ENCODE peak calls at places on chromosomes 3 and 15, in ten cellular contexts. G, T, V, X, F, E, Z, S, M and P are unnamed samples.

GRCh38 chr3:10666621-10667020 is 149.4 kb upstream of the SLC6A11 start:
- DNase-seq in G (peak; percentile 9), T (no peak), V (no peak), X (no peak), F (no peak), E (peak; percentile 35), Z (no peak), S (no peak), M (no peak), P (no peak)

GRCh38 chr3:30681276-30682211 is 75.1 kb downstream of the TGFBR2 start:
- DNase-seq in G (no peak), T (peak; percentile 60), V (peak; percentile 9), X (peak; percentile 60), F (peak; percentile 24), E (peak; percentile 14), Z (no peak), S (peak; percentile 50), M (peak; percentile 85), P (no peak)

GRCh38 chr3:188526057-188526456 is 372.1 kb downstream of the LPP start:
- DNase-seq in G (no peak), T (peak; percentile 32), V (no peak), X (no peak), F (no peak), E (no peak), Z (no peak), S (no peak), M (peak; percentile 39), P (no peak)

GRCh38 chr3:195129644-195130492 is 141.1 kb downstream of the XXYLT1 start:
- DNase-seq in G (no peak), T (no peak), V (no peak), X (no peak), F (no peak), E (no peak), Z (peak; percentile 71), S (peak; percentile 77), M (no peak), P (no peak)

GRCh38 chr3:171391432-171391831 is 68.8 kb downstream of the TNIK start:
- DNase-seq in G (no peak), T (no peak), V (no peak), X (no peak), F (no peak), E (no peak), Z (no peak), S (no peak), M (no peak), P (no peak)

GRCh38 chr15:98805434-98806274 is 157.3 kb downstream of the IGF1R start:
- DNase-seq in G (no peak), T (peak; percentile 14), V (no peak), X (peak; percentile 52), F (no peak), E (peak; percentile 57), Z (no peak), S (no peak), M (no peak), P (peak; percentile 73)

GRCh38 chr3:60893946-60894345 is 357.3 kb downstream of the FHIT start:
- DNase-seq in G (no peak), T (no peak), V (no peak), X (no peak), F (no peak), E (no peak), Z (no peak), S (no peak), M (no peak), P (no peak)

GRCh38 chr3:126056681-126057546 is 27.0 kb downstream of the SLC41A3 start:
- DNase-seq in G (no peak), T (peak; percentile 42), V (no peak), X (no peak), F (no peak), E (peak; percentile 70), Z (peak; percentile 17), S (peak; percentile 35), M (no peak), P (no peak)

GRCh38 chr15:89077750-89078149 is 10.5 kb upstream of the ABHD2 start:
- DNase-seq in G (no peak), T (no peak), V (no peak), X (no peak), F (no peak), E (no peak), Z (no peak), S (no peak), M (no peak), P (no peak)

GRCh38 chr15:42796955-42797779 is 60.2 kb upstream of the CDAN1 start:
- DNase-seq in G (no peak), T (peak; percentile 11), V (no peak), X (peak; percentile 19), F (peak; percentile 8), E (no peak), Z (no peak), S (no peak), M (peak; percentile 28), P (peak; percentile 28)

GRCh38 chr3:137770066-137770805 is 6.1 kb downstream of the SOX14 start:
- DNase-seq in G (no peak), T (no peak), V (no peak), X (no peak), F (peak; percentile 59), E (no peak), Z (no peak), S (no peak), M (no peak), P (peak; percentile 62)

GRCh38 chr3:137769321-137770065 is 5.4 kb downstream of the SOX14 start:
- DNase-seq in G (no peak), T (no peak), V (no peak), X (no peak), F (peak; percentile 39), E (no peak), Z (no peak), S (no peak), M (no peak), P (peak; percentile 61)

GRCh38 chr3:137767146-137768020 is 3.3 kb downstream of the SOX14 start:
- DNase-seq in G (no peak), T (no peak), V (no peak), X (no peak), F (peak; percentile 93), E (no peak), Z (no peak), S (no peak), M (no peak), P (peak; percentile 94)

GRCh38 chr3:137768021-137768360 is 3.9 kb downstream of the SOX14 start:
- DNase-seq in G (no peak), T (no peak), V (no peak), X (no peak), F (peak; percentile 36), E (no peak), Z (no peak), S (no peak), M (no peak), P (no peak)

GRCh38 chr3:137768361-137769320 is 4.5 kb downstream of the SOX14 start:
- DNase-seq in G (no peak), T (peak; percentile 28), V (no peak), X (no peak), F (peak; percentile 66), E (peak; percentile 27), Z (no peak), S (no peak), M (no peak), P (peak; percentile 74)
- TF ChIP-seq EZH2 in G (no peak), T (no peak), V (no peak), X (peak; percentile 99), F (peak; percentile 89), E (peak; percentile 99), Z (no peak), S (peak; percentile 80), M (peak; percentile 15), P (peak; percentile 91)

GRCh38 chr3:15499536-15499935 is 22.0 kb downstream of the COLQ start:
- DNase-seq in G (no peak), T (peak; percentile 78), V (no peak), X (no peak), F (no peak), E (no peak), Z (no peak), S (no peak), M (no peak), P (no peak)

GRCh38 chr3:15501126-15501525 is 20.4 kb downstream of the COLQ start:
- DNase-seq in G (no peak), T (no peak), V (no peak), X (no peak), F (no peak), E (no peak), Z (no peak), S (no peak), M (no peak), P (no peak)

GRCh38 chr3:15500107-15500724 is 21.3 kb downstream of the COLQ start:
- DNase-seq in G (no peak), T (peak; percentile 70), V (no peak), X (no peak), F (no peak), E (no peak), Z (no peak), S (no peak), M (no peak), P (no peak)

GRCh38 chr3:15505412-15506165 is 15.9 kb downstream of the COLQ start:
- DNase-seq in G (no peak), T (no peak), V (no peak), X (no peak), F (no peak), E (no peak), Z (no peak), S (no peak), M (no peak), P (no peak)

GRCh38 chr3:15502616-15503015 is 18.9 kb downstream of the COLQ start:
- DNase-seq in G (no peak), T (no peak), V (no peak), X (no peak), F (no peak), E (no peak), Z (no peak), S (no peak), M (no peak), P (no peak)
- H3K4me3 ChIP-seq in G (no peak overlapping the region), T (no peak overlapping the region), V (no peak overlapping the region), X (no peak overlapping the region), F (no peak overlapping the region), E (no peak overlapping the region), Z (no peak overlapping the region), S (no peak overlapping the region), M (no peak overlapping the region), P (no peak overlapping the region)

DNA sequence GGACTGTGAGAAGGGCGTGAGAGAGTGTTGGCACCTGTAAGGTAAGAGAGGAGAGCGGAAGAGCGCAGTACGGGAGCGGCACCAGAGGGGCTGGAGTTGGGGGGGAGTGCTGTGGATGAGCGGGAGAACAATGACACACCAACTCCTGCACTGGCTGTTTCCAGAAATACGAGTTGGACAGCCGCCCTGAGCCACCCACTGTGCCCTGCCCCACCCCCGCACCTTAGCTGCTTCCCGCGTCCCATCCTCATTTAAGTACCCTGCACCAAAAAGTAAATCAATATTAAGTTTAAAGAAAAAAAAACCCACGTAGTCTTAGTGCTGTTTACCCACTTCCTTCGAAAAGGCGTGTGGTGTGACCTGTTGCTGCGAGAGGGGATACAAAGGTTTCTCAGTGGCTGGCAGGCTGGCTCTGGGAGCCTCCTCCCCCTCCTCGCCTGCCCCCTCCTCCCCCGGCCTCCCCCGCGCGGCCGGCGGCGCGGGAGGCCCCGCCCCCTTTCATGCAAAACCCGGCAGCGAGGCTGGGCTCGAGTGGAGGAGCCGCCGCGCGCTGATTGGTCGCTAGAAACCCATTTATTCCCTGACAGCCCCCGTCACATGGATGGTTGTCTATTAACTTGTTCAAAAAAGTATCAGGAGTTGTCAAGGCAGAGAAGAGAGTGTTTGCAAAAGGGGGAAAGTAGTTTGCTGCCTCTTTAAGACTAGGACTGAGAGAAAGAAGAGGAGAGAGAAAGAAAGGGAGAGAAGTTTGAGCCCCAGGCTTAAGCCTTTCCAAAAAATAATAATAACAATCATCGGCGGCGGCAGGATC is at the start of gene SOX2:
- DNase-seq in G (no peak), T (peak; percentile 55), V (no peak), X (peak; percentile 98), F (peak; percentile 98), E (peak; percentile 93), Z (peak; percentile 53), S (peak; percentile 84), M (no peak), P (peak; percentile 93)
- TF ChIP-seq EZH2 in G (no peak), T (peak; percentile 91), V (no peak), X (no peak), F (no peak), E (no peak), Z (peak; percentile 20), S (no peak), M (no peak), P (no peak)

GRCh38 chr3:11734-12133 is 184.8 kb upstream of the CHL1 start:
- DNase-seq in G (peak; percentile 33), T (no peak), V (no peak), X (peak; percentile 21), F (peak; percentile 34), E (peak; percentile 33), Z (no peak), S (no peak), M (peak; percentile 27), P (peak; percentile 51)
- H3K4me3 ChIP-seq in G (peak overlapping the region; percentile 58), T (no peak overlapping the region), V (no peak overlapping the region), X (peak overlapping the region; percentile 41), F (no peak overlapping the region), E (no peak overlapping the region), Z (peak overlapping the region; percentile 35), S (no peak overlapping the region), M (peak overlapping the region; percentile 41), P (peak overlapping the region; percentile 42)